ENCODE peak calls at places on chromosome 11, in six cellular contexts. One of them, this sample, is unnamed.

GRCh38 chr11:87878373-87878779 is 296.9 kb downstream of the RAB38 start:
- DNase-seq in neuronal stem cell: no peak
- DNase-seq in trophoblast cell: no peak
- DNase-seq in H9: no peak
- DNase-seq in H1: no peak
- DNase-seq in IMR-90: peak
- DNase-seq in this sample: peak

GRCh38 chr11:119942583-119943338 is 195.2 kb downstream of the TRIM29 start:
- DNase-seq in H1: no peak
- DNase-seq in IMR-90: peak
- DNase-seq in neuronal stem cell: no peak
- DNase-seq in H9: no peak
- DNase-seq in trophoblast cell: no peak
- DNase-seq in this sample: peak

GRCh38 chr11:92846542-92847125 is 122.8 kb upstream of the MTNR1B start:
- DNase-seq in trophoblast cell: no peak
- DNase-seq in neuronal stem cell: no peak
- DNase-seq in IMR-90: peak
- DNase-seq in H1: no peak
- DNase-seq in H9: no peak
- DNase-seq in this sample: no peak

GRCh38 chr11:73151371-73151870 is 9.3 kb upstream of the FCHSD2 start:
- DNase-seq in IMR-90: no peak
- DNase-seq in H9: no peak
- DNase-seq in trophoblast cell: no peak
- DNase-seq in neuronal stem cell: no peak
- DNase-seq in H1: no peak
- DNase-seq in this sample: no peak

GRCh38 chr11:117328414-117329010 is 858 bp downstream of the CEP164 start:
- DNase-seq in H1: no peak
- DNase-seq in IMR-90: peak
- DNase-seq in H9: peak
- DNase-seq in trophoblast cell: no peak
- DNase-seq in neuronal stem cell: no peak
- DNase-seq in this sample: peak

GRCh38 chr11:68010058-68011041 is at the start of gene ALDH3B1:
- DNase-seq in H9: peak
- DNase-seq in neuronal stem cell: no peak
- DNase-seq in H1: no peak
- DNase-seq in IMR-90: peak
- DNase-seq in trophoblast cell: peak
- DNase-seq in this sample: peak

GRCh38 chr11:71927813-71928738 is at the start of gene XNDC1N:
- DNase-seq in trophoblast cell: no peak
- DNase-seq in H9: peak
- DNase-seq in H1: no peak
- DNase-seq in neuronal stem cell: peak
- DNase-seq in IMR-90: peak
- DNase-seq in this sample: peak

GRCh38 chr11:113519989-113520613 is 44.9 kb upstream of the DRD2 start:
- DNase-seq in IMR-90: no peak
- DNase-seq in neuronal stem cell: no peak
- DNase-seq in H9: no peak
- DNase-seq in trophoblast cell: no peak
- DNase-seq in H1: no peak
- DNase-seq in this sample: no peak

GRCh38 chr11:18191376-18191775 is 18.7 kb downstream of the MRGPRX4 start:
- DNase-seq in H1: no peak
- DNase-seq in neuronal stem cell: no peak
- DNase-seq in H9: no peak
- DNase-seq in IMR-90: peak
- DNase-seq in trophoblast cell: no peak
- DNase-seq in this sample: no peak

GRCh38 chr11:113494021-113494420 is 18.8 kb upstream of the DRD2 start:
- DNase-seq in neuronal stem cell: no peak
- DNase-seq in H9: no peak
- DNase-seq in H1: no peak
- DNase-seq in IMR-90: no peak
- DNase-seq in trophoblast cell: no peak
- DNase-seq in this sample: no peak

GRCh38 chr11:50298182-50298988 is 265.7 kb downstream of the OR4C45 start:
- DNase-seq in neuronal stem cell: no peak
- DNase-seq in H9: no peak
- DNase-seq in trophoblast cell: peak
- DNase-seq in H1: no peak
- DNase-seq in IMR-90: no peak
- DNase-seq in this sample: no peak

GRCh38 chr11:31806944-31807790 is 4.0 kb downstream of the PAX6 start:
- DNase-seq in neuronal stem cell: no peak
- DNase-seq in H9: no peak
- DNase-seq in H1: no peak
- DNase-seq in IMR-90: no peak
- DNase-seq in trophoblast cell: no peak
- DNase-seq in this sample: no peak

GRCh38 chr11:22752908-22753310 is 76.7 kb downstream of the SVIP start:
- DNase-seq in H1: no peak
- DNase-seq in neuronal stem cell: no peak
- DNase-seq in IMR-90: no peak
- DNase-seq in H9: no peak
- DNase-seq in trophoblast cell: no peak
- DNase-seq in this sample: no peak

GRCh38 chr11:111360150-111361043 is 18.7 kb downstream of the POU2AF1 start:
- DNase-seq in H9: no peak
- DNase-seq in H1: no peak
- DNase-seq in trophoblast cell: peak
- DNase-seq in IMR-90: no peak
- DNase-seq in neuronal stem cell: no peak
- DNase-seq in this sample: no peak

GRCh38 chr11:114243461-114244372 is 52.5 kb upstream of the NNMT start:
- DNase-seq in neuronal stem cell: no peak
- DNase-seq in trophoblast cell: no peak
- DNase-seq in H9: no peak
- DNase-seq in H1: no peak
- DNase-seq in IMR-90: no peak
- DNase-seq in this sample: no peak

GRCh38 chr11:118565062-118565461 is 669 bp downstream of the IFT46 start:
- DNase-seq in H9: no peak
- DNase-seq in H1: no peak
- DNase-seq in trophoblast cell: no peak
- DNase-seq in IMR-90: no peak
- DNase-seq in neuronal stem cell: no peak
- DNase-seq in this sample: no peak

GRCh38 chr11:116840224-116840745 is 2.9 kb upstream of the APOA1 start:
- DNase-seq in H9: peak
- DNase-seq in neuronal stem cell: no peak
- DNase-seq in H1: no peak
- DNase-seq in trophoblast cell: no peak
- DNase-seq in IMR-90: peak
- DNase-seq in this sample: no peak

GRCh38 chr11:30553521-30554110 is 32.5 kb downstream of the MPPED2 start:
- DNase-seq in trophoblast cell: no peak
- DNase-seq in H9: no peak
- DNase-seq in IMR-90: no peak
- DNase-seq in H1: no peak
- DNase-seq in neuronal stem cell: no peak
- DNase-seq in this sample: peak

GRCh38 chr11:58097437-58097836 is 27.9 kb downstream of the OR9I1 start:
- DNase-seq in H9: no peak
- DNase-seq in IMR-90: no peak
- DNase-seq in trophoblast cell: no peak
- DNase-seq in H1: no peak
- DNase-seq in neuronal stem cell: no peak
- DNase-seq in this sample: no peak
- H2AK5ac ChIP-seq in H9: no peak
- H2AK5ac ChIP-seq in IMR-90: no peak
- H2AK5ac ChIP-seq in trophoblast cell: no peak
- H2AK5ac ChIP-seq in H1: no peak
- H2AK5ac ChIP-seq in neuronal stem cell: no peak
- H2AK5ac ChIP-seq in this sample: no peak

GRCh38 chr11:63941901-63942300 is 3.1 kb downstream of the NAA40 start:
- DNase-seq in H1: no peak
- DNase-seq in H9: no peak
- DNase-seq in neuronal stem cell: no peak
- DNase-seq in IMR-90: no peak
- DNase-seq in trophoblast cell: no peak
- DNase-seq in this sample: no peak

GRCh38 chr11:63939351-63939920 is 634 bp downstream of the NAA40 start:
- DNase-seq in H9: peak
- DNase-seq in neuronal stem cell: no peak
- DNase-seq in H1: no peak
- DNase-seq in IMR-90: no peak
- DNase-seq in trophoblast cell: peak
- DNase-seq in this sample: peak

GRCh38 chr11:63940786-63941185 is 2.0 kb downstream of the NAA40 start:
- DNase-seq in H9: no peak
- DNase-seq in neuronal stem cell: no peak
- DNase-seq in IMR-90: no peak
- DNase-seq in trophoblast cell: no peak
- DNase-seq in H1: no peak
- DNase-seq in this sample: no peak

GRCh38 chr11:63937713-63938480 is 905 bp upstream of the NAA40 start:
- DNase-seq in trophoblast cell: peak
- DNase-seq in neuronal stem cell: no peak
- DNase-seq in H1: no peak
- DNase-seq in H9: peak
- DNase-seq in IMR-90: no peak
- DNase-seq in this sample: no peak

DNA sequence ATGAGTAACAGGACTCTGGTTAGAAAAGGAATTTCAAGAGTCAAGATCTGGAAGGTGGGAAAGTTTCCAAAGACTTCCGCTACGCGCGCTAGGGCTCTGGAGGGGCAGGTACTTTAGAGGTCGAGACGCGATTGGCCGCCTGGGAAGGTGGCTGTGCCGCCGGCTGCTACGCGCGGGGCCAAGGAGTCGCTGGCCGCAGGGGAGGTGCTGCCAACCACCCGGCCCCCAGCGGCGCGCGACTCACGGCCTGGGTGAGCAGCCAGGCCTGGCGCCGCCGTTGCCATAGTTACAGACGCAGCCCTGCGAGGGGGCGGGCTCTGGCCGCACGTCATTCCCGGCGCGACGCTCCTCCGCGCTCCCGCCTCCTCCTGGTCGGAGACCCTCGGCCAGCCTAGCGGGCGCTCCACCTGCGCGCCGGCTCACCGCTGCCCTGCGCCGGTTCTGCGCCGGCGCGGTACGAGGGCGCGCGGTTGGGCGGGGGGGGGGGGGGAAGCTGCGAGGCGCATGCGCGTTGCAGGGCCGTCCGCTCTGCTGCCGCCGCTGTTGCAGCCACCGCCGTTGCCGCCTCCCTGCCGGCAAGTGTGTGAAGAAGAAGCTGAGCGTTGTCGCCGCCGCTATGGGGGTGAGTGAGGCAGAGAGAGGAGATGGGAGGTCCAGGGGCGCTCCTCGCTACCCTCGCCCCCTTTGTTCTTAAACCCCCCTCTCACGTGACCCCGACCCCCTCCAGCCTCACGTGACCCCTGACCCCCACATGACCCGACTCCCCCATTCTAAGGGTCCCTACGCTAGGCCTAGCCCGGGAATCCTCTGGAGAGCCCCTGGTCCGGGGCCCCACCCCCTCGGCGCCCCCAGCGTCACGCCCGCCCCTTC is at the start of gene NAA40:
- DNase-seq in trophoblast cell: peak
- DNase-seq in H1: peak
- DNase-seq in IMR-90: peak
- DNase-seq in neuronal stem cell: peak
- DNase-seq in H9: peak
- DNase-seq in this sample: peak
- H3K18ac ChIP-seq in trophoblast cell: peak
- H3K18ac ChIP-seq in H1: peak
- H3K18ac ChIP-seq in IMR-90: peak
- H3K18ac ChIP-seq in neuronal stem cell: peak
- H3K18ac ChIP-seq in H9: peak
- H3K18ac ChIP-seq in this sample: peak

GRCh38 chr11:45170484-45170883 is 24.0 kb downstream of the PRDM11 start:
- DNase-seq in H9: no peak
- DNase-seq in neuronal stem cell: no peak
- DNase-seq in IMR-90: no peak
- DNase-seq in trophoblast cell: no peak
- DNase-seq in H1: no peak
- DNase-seq in this sample: no peak
- H4K91ac ChIP-seq in H9: no peak
- H4K91ac ChIP-seq in neuronal stem cell: no peak
- H4K91ac ChIP-seq in IMR-90: no peak
- H4K91ac ChIP-seq in trophoblast cell: no peak
- H4K91ac ChIP-seq in H1: no peak
- H4K91ac ChIP-seq in this sample: no peak

GRCh38 chr11:127670372-127670771 is 669.8 kb upstream of the KIRREL3 start:
- DNase-seq in H9: no peak
- DNase-seq in H1: no peak
- DNase-seq in neuronal stem cell: no peak
- DNase-seq in IMR-90: no peak
- DNase-seq in trophoblast cell: no peak
- DNase-seq in this sample: no peak
- H2AK5ac ChIP-seq in H9: no peak
- H2AK5ac ChIP-seq in H1: no peak
- H2AK5ac ChIP-seq in neuronal stem cell: no peak
- H2AK5ac ChIP-seq in IMR-90: no peak
- H2AK5ac ChIP-seq in trophoblast cell: no peak
- H2AK5ac ChIP-seq in this sample: no peak

DNA sequence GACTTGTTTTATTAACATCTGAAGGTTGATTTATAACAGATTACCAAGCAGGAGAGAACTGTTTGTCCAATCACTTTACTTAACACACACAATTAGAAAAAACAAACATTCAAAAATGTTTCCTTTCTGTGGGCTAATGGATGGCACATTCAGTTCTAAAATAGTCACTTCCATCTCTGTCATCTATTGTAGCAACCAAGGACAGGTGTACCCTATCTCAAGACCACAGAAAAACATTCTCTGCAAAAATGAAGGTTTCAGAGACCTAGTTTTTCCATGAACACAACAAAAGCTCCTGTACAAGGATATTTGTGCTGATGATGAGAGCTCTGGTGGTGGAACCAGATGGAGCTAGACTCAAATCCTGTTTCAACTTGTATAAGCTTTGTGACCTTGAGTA is 239.9 kb downstream of the CADM1 start:
- DNase-seq in trophoblast cell: no peak
- DNase-seq in neuronal stem cell: no peak
- DNase-seq in IMR-90: no peak
- DNase-seq in H1: no peak
- DNase-seq in H9: no peak
- DNase-seq in this sample: no peak
- H3K18ac ChIP-seq in trophoblast cell: no peak
- H3K18ac ChIP-seq in neuronal stem cell: no peak
- H3K18ac ChIP-seq in IMR-90: no peak
- H3K18ac ChIP-seq in H1: no peak
- H3K18ac ChIP-seq in H9: no peak
- H3K18ac ChIP-seq in this sample: no peak

GRCh38 chr11:3958301-3958700 is 102.8 kb downstream of the STIM1 start:
- DNase-seq in IMR-90: no peak
- DNase-seq in neuronal stem cell: no peak
- DNase-seq in trophoblast cell: no peak
- DNase-seq in H1: no peak
- DNase-seq in H9: no peak
- DNase-seq in this sample: no peak
- H4K91ac ChIP-seq in IMR-90: no peak
- H4K91ac ChIP-seq in neuronal stem cell: no peak
- H4K91ac ChIP-seq in trophoblast cell: no peak
- H4K91ac ChIP-seq in H1: no peak
- H4K91ac ChIP-seq in H9: no peak
- H4K91ac ChIP-seq in this sample: no peak